ENCODE peak calls at places on chromosomes 12 and 14, in ten cellular contexts. E is NCI-H1092, F is germinal center, K is IMR-90, D is sciatic nerve, R is H4, U is NB4, N is NCI-H1930, A is T-helper 9 cell, Y is HepG2. X is an unnamed sample.

GRCh38 chr12:50715174-50715573 is 48.7 kb upstream of the ATF1 start:
- DNase-seq in E (no peak), F (no peak), K (peak; percentile 12), D (no peak), R (no peak), U (no peak), N (no peak), A (no peak), Y (no peak), X (no peak)

GRCh38 chr14:85529803-85530574 is at the start of gene FLRT2:
- DNase-seq in E (no peak), F (no peak), K (peak; percentile 44), D (peak; percentile 90), R (peak; percentile 77), U (no peak), N (no peak), A (no peak), Y (no peak), X (no peak)

GRCh38 chr14:86055512-86055911 is 525.6 kb downstream of the FLRT2 start:
- DNase-seq in E (no peak), F (no peak), K (peak; percentile 13), D (no peak), R (peak; percentile 15), U (peak; percentile 7), N (peak; percentile 3), A (no peak), Y (no peak), X (no peak)

GRCh38 chr12:1660304-1661187 is 30.3 kb upstream of the ADIPOR2 start:
- DNase-seq in E (no peak), F (no peak), K (no peak), D (peak; percentile 81), R (no peak), U (peak; percentile 64), N (no peak), A (peak; percentile 61), Y (peak; percentile 55), X (no peak)

GRCh38 chr14:91195881-91196280 is 48.6 kb downstream of the GPR68 start:
- DNase-seq in E (no peak), F (no peak), K (no peak), D (no peak), R (no peak), U (no peak), N (no peak), A (no peak), Y (no peak), X (no peak)

GRCh38 chr12:5442251-5443006 is 10.5 kb downstream of the NTF3 start:
- DNase-seq in E (peak; percentile 30), F (no peak), K (peak; percentile 73), D (no peak), R (peak; percentile 83), U (peak; percentile 48), N (peak; percentile 43), A (no peak), Y (peak; percentile 34), X (no peak)

GRCh38 chr12:131327521-131328488 is 374.1 kb downstream of the ADGRD1 start:
- DNase-seq in E (no peak), F (no peak), K (no peak), D (no peak), R (no peak), U (peak; percentile 96), N (no peak), A (no peak), Y (no peak), X (no peak)

GRCh38 chr12:110126557-110126956 is 2.4 kb downstream of the IFT81 start:
- DNase-seq in E (no peak), F (no peak), K (no peak), D (no peak), R (no peak), U (no peak), N (no peak), A (no peak), Y (no peak), X (no peak)

GRCh38 chr14:44846232-44846824 is 115.4 kb downstream of the KLHL28 start:
- DNase-seq in E (peak; percentile 50), F (peak; percentile 15), K (peak; percentile 55), D (no peak), R (peak; percentile 49), U (peak; percentile 57), N (peak; percentile 14), A (no peak), Y (peak; percentile 27), X (no peak)

GRCh38 chr14:65566820-65567522 is 154.4 kb downstream of the FUT8 start:
- DNase-seq in E (no peak), F (no peak), K (no peak), D (no peak), R (no peak), U (no peak), N (no peak), A (no peak), Y (no peak), X (no peak)

GRCh38 chr12:81080431-81080983 is 2.6 kb downstream of the ACSS3 start:
- DNase-seq in E (no peak), F (no peak), K (peak; percentile 9), D (no peak), R (peak; percentile 39), U (no peak), N (no peak), A (no peak), Y (no peak), X (no peak)

GRCh38 chr12:120692524-120693033 is 5.6 kb downstream of the MLEC start:
- DNase-seq in E (no peak), F (no peak), K (peak; percentile 45), D (no peak), R (peak; percentile 50), U (no peak), N (no peak), A (no peak), Y (peak; percentile 70), X (no peak)

GRCh38 chr14:68146812-68147211 is 327.2 kb downstream of the RAD51B start:
- DNase-seq in E (no peak), F (no peak), K (peak; percentile 96), D (no peak), R (peak; percentile 95), U (no peak), N (no peak), A (no peak), Y (no peak), X (no peak)

GRCh38 chr14:34633697-34634096 is 3.7 kb upstream of the SNX6 start:
- DNase-seq in E (no peak), F (no peak), K (no peak), D (no peak), R (no peak), U (no peak), N (no peak), A (no peak), Y (no peak), X (no peak)

GRCh38 chr14:69050235-69051184 is 71.4 kb upstream of the ACTN1 start:
- DNase-seq in E (no peak), F (no peak), K (no peak), D (no peak), R (no peak), U (no peak), N (no peak), A (no peak), Y (no peak), X (no peak)

GRCh38 chr14:54003064-54003463 is 46.4 kb upstream of the BMP4 start:
- DNase-seq in E (no peak), F (no peak), K (peak; percentile 16), D (no peak), R (no peak), U (no peak), N (no peak), A (no peak), Y (peak; percentile 28), X (no peak)

GRCh38 chr12:127455347-127456265 is 811.4 kb upstream of the TMEM132C start:
- DNase-seq in E (no peak), F (no peak), K (no peak), D (no peak), R (no peak), U (no peak), N (no peak), A (no peak), Y (no peak), X (peak; percentile 13)

GRCh38 chr14:35337557-35338255 is 45.5 kb downstream of the PSMA6 start:
- DNase-seq in E (no peak), F (no peak), K (no peak), D (no peak), R (no peak), U (no peak), N (no peak), A (no peak), Y (no peak), X (no peak)

GRCh38 chr12:130993759-130994670 is 40.3 kb downstream of the ADGRD1 start:
- DNase-seq in E (no peak), F (no peak), K (no peak), D (peak; percentile 45), R (no peak), U (no peak), N (peak; percentile 85), A (no peak), Y (no peak), X (no peak)

GRCh38 chr12:67388331-67389163 is 119.4 kb downstream of the CAND1 start:
- DNase-seq in E (no peak), F (no peak), K (no peak), D (no peak), R (no peak), U (no peak), N (no peak), A (no peak), Y (no peak), X (no peak)

GRCh38 chr12:121300083-121300819 is 3.7 kb upstream of the CAMKK2 start:
- DNase-seq in E (no peak), F (no peak), K (no peak), D (no peak), R (no peak), U (no peak), N (peak; percentile 39), A (no peak), Y (no peak), X (no peak)

GRCh38 chr14:71403673-71404072 is 496.4 kb downstream of the PCNX1 start:
- DNase-seq in E (no peak), F (peak; percentile 23), K (peak; percentile 44), D (no peak), R (peak; percentile 9), U (peak; percentile 34), N (no peak), A (no peak), Y (peak; percentile 39), X (no peak)

GRCh38 chr14:72679591-72680151 is 214.2 kb downstream of the DPF3 start:
- DNase-seq in E (peak; percentile 58), F (no peak), K (peak; percentile 23), D (no peak), R (no peak), U (no peak), N (no peak), A (no peak), Y (no peak), X (no peak)

GRCh38 chr12:92094751-92095161 is 50.9 kb downstream of the BTG1 start:
- DNase-seq in E (no peak), F (no peak), K (peak; percentile 30), D (no peak), R (no peak), U (peak; percentile 38), N (no peak), A (no peak), Y (no peak), X (no peak)

GRCh38 chr12:91900971-91901370 is 244.7 kb downstream of the BTG1 start:
- DNase-seq in E (no peak), F (no peak), K (no peak), D (no peak), R (no peak), U (no peak), N (no peak), A (no peak), Y (no peak), X (no peak)

GRCh38 chr14:64053694-64054669 is 201.2 kb downstream of the SYNE2 start:
- DNase-seq in E (no peak), F (no peak), K (peak; percentile 34), D (no peak), R (no peak), U (peak; percentile 14), N (no peak), A (no peak), Y (no peak), X (no peak)

GRCh38 chr12:104250366-104251125 is 35.0 kb downstream of the TXNRD1 start:
- DNase-seq in E (no peak), F (no peak), K (no peak), D (no peak), R (no peak), U (no peak), N (no peak), A (no peak), Y (no peak), X (no peak)

GRCh38 chr12:124484526-124484953 is 82.9 kb downstream of the NCOR2 start:
- DNase-seq in E (no peak), F (peak; percentile 47), K (no peak), D (no peak), R (no peak), U (peak; percentile 63), N (no peak), A (no peak), Y (no peak), X (no peak)

X was measured in activated gamma-delta T cell.